ENCODE peak calls at places on chromosomes 16 and 17, in five cellular contexts. Z, R, B, J and N are unnamed samples.

GRCh38 chr17:81939881-81940385 is 2.8 kb upstream of the PYCR1 start:
- DNase-seq in B (no peak), Z (no peak), J (no peak), R (no peak), N (no peak)

GRCh38 chr16:89801800-89802199 is 14.6 kb downstream of the FANCA start:
- DNase-seq in R (no peak), B (no peak), Z (no peak), J (no peak), N (no peak)

GRCh38 chr16:7209598-7209997 is 123.0 kb upstream of the RBFOX1 start:
- DNase-seq in R (no peak), Z (no peak), J (no peak), B (no peak), N (no peak)

GRCh38 chr17:28166478-28166877 is 124.0 kb downstream of the NLK start:
- DNase-seq in B (no peak), R (no peak), Z (no peak), J (no peak), N (no peak)

GRCh38 chr16:68197250-68197649 is 38.7 kb downstream of the ESRP2 start:
- DNase-seq in J (no peak), Z (no peak), R (no peak), B (no peak), N (no peak)

GRCh38 chr16:31535737-31536136 is 8.0 kb downstream of the AHSP start:
- DNase-seq in Z (no peak), B (no peak), J (no peak), R (peak), N (no peak)

GRCh38 chr17:4722678-4723240 is 8.5 kb upstream of the MED11 start:
- DNase-seq in R (no peak), Z (no peak), J (no peak), B (no peak), N (no peak)

GRCh38 chr17:81580481-81580880 is 28.3 kb upstream of the FAAP100 start:
- DNase-seq in R (peak), B (no peak), J (no peak), Z (no peak), N (no peak)

GRCh38 chr17:57599271-57600045 is 145.6 kb downstream of the CCDC182 start:
- DNase-seq in J (no peak), Z (no peak), B (no peak), R (no peak), N (no peak)

GRCh38 chr17:77963441-77963840 is 4.9 kb downstream of the TNRC6C start:
- DNase-seq in Z (no peak), B (no peak), R (peak), J (no peak), N (no peak)

GRCh38 chr16:4410335-4411075 is 5.9 kb downstream of the CORO7 start:
- DNase-seq in B (no peak), R (no peak), J (no peak), Z (no peak), N (peak)

GRCh38 chr16:30458561-30459394 is 13.1 kb upstream of the SEPHS2 start:
- DNase-seq in J (peak), R (no peak), Z (no peak), B (no peak), N (no peak)

GRCh38 chr17:18142417-18142816 is 33.9 kb downstream of the MYO15A start:
- DNase-seq in Z (no peak), J (no peak), B (no peak), R (no peak), N (no peak)

GRCh38 chr17:68057531-68057952 is 22.0 kb downstream of the KPNA2 start:
- DNase-seq in R (no peak), J (no peak), Z (peak), B (no peak), N (no peak)

GRCh38 chr17:75645889-75646625 is 12.8 kb downstream of the SMIM5 start:
- DNase-seq in R (no peak), Z (peak), J (peak), B (no peak), N (no peak)

GRCh38 chr16:27102701-27103575 is 36.2 kb downstream of the C16orf82 start:
- DNase-seq in Z (no peak), R (no peak), B (no peak), J (no peak), N (no peak)

GRCh38 chr16:85491798-85492616 is 121.1 kb upstream of the GSE1 start:
- DNase-seq in Z (peak), R (peak), J (no peak), B (no peak), N (peak)

GRCh38 chr17:62110923-62111484 is 45.9 kb upstream of the MED13 start:
- DNase-seq in B (no peak), J (no peak), R (no peak), Z (no peak), N (no peak)

GRCh38 chr17:45022655-45023339 is 28.6 kb downstream of the DCAKD start:
- DNase-seq in R (no peak), Z (no peak), J (peak), B (no peak), N (no peak)

GRCh38 chr16:85119333-85120005 is 7.2 kb upstream of the CIBAR2 start:
- DNase-seq in B (no peak), Z (no peak), J (no peak), R (no peak), N (no peak)

GRCh38 chr16:29029168-29029994 is 44.5 kb downstream of the LAT start:
- DNase-seq in B (peak), R (peak), J (no peak), Z (no peak), N (no peak)

GRCh38 chr17:6596941-6597340 is 40.6 kb upstream of the PITPNM3 start:
- DNase-seq in B (no peak), J (no peak), Z (no peak), R (no peak), N (no peak)

DNA sequence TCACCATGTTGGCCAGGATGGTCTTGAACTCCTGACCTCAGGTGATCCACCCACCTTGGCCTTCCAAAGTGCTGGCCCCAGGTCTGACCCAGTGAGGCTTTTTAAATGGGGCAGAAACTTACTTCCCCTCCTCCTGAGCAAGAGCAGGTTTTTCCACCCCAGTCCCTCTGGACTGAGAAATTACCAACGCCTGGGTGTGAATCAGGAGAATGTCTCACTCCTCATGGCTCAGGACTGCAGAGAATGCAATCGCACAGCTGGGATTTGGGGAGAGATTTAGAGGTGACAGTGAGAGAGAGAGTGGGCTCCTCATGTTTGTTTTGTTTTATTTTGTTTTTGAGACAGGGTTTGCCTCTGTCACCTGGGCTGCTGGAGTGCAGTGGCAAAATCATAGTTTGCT is 203.6 kb downstream of the RAB11FIP4 start:
- DNase-seq in R (no peak), B (no peak), Z (no peak), J (no peak), N (no peak)
- TF ChIP-seq JUND in R (no peak), B (no peak), Z (no peak), J (no peak), N (no peak)

DNA sequence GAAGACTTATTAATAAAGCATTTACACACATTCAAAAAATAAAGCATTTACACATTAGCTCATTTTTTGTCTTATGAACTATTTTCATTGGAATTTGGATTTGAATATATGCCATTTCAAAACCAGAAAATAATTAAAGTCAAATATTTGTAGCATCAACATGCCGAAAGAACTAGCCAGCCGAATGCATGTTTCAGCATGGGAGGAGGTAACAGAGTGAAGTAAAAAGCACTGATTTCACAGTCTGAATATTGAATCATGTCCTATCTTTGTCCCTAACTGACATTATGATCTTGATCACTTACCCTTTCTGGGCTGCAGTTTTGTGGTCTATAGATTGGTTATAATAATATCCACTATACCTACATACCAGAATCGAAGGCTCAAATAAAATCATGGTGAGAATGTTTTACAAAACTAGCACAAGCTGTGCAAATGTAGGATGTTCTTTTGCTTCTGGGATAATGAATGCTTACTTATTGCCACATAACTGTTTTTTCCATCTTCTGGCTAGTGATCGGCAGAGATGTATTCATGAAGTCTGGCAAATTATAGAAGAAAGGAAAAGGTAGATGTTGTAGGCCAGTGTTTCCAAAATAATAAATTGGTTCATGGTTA is 84.7 kb downstream of the TUBD1 start:
- DNase-seq in R (no peak), B (no peak), J (no peak), Z (no peak), N (no peak)
- TF ChIP-seq JUND in R (no peak), B (no peak), J (no peak), Z (no peak), N (no peak)

DNA sequence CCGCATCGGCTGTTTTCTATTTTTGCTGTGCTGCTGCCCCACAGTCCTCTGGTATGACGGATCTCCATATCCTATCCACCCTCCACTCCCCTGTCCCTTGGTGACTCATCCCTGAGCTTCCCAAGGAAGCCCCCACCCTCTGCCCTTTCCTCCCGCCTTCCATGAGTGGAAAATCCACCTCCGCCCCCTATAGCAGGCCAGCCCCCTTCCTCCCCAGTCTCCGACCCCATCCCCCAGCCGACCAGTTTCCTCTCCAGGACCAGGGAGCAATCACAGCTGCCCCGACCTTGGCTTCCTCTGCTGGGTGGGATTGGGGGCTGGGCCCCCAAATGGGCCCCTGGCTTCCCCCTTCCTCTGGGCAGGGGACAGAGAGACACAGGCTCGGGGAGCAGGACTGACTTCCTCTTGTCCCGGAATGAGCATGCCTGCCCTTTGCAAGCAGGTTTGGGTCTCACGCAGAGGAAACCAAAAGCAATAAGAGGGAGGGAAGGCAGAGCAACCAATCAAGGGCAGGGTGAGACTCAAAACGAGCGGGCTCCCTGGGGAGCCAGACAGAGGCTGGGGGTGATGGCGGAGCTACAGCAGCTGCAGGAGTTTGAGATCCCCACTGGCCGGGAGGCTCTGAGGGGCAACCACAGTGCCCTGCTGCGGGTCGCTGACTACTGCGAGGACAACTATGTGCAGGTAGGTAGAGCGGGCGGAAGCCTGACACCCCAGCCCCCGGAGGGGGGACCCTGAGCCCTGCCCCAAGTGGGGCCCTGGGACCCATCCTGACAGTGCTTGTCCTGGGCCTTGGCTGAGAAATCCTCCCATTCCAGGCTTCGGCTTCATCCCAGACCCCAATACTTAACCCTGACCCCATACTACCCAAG is at the start of the genes ABI3 and GNGT2:
- DNase-seq in R (no peak), Z (no peak), J (peak), B (no peak), N (no peak)
- TF ChIP-seq JUND in R (no peak), Z (no peak), J (no peak), B (no peak), N (no peak)

DNA sequence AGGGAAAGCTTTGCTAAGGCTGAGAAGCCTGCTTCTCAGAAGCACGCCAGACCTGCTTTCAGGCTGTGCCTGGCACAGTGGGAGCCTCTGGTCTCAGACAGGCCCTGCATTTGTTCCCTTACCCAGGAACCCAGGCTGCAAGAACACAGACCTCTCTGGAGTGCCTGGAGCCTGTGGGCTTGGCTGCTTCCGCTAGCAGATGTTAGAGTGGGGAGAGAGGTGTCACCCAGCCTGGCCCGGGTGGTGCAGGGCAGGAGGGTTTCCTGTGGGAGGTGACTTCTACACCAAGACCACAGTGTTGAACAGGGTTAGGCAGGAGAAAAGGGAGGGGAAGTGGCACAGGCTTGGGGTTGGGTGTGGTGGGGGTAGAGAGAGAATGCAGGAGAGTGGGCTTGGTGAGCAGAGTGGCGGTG is 35.8 kb upstream of the ADGRG1 start:
- DNase-seq in Z (no peak), J (no peak), R (no peak), B (no peak), N (no peak)
- TF ChIP-seq JUND in Z (no peak), J (no peak), R (no peak), B (no peak), N (no peak)

GRCh38 chr16:2598133-2598641 is 60.4 kb downstream of the PDPK1 start:
- DNase-seq in R (no peak), Z (no peak), B (no peak), J (no peak), N (no peak)

GRCh38 chr16:2596747-2597559 is 59.1 kb downstream of the PDPK1 start:
- DNase-seq in J (no peak), R (no peak), B (no peak), Z (no peak), N (no peak)

GRCh38 chr16:2592786-2593185 is 55.0 kb downstream of the PDPK1 start:
- DNase-seq in Z (no peak), B (no peak), J (no peak), R (no peak), N (no peak)

GRCh38 chr16:2597560-2597902 is 59.7 kb downstream of the PDPK1 start:
- DNase-seq in B (no peak), J (no peak), R (no peak), Z (no peak), N (no peak)

GRCh38 chr16:2595376-2596200 is 57.8 kb downstream of the PDPK1 start:
- DNase-seq in R (no peak), Z (no peak), B (no peak), J (no peak), N (no peak)
- TF ChIP-seq JUND in R (no peak), Z (no peak), B (no peak), J (no peak), N (no peak)

GRCh38 chr17:66474258-66474657 is 171.8 kb downstream of the PRKCA start:
- DNase-seq in R (no peak), B (no peak), J (no peak), Z (no peak), N (no peak)
- TF ChIP-seq JUND in R (no peak), B (no peak), J (no peak), Z (no peak), N (no peak)

GRCh38 chr17:1005361-1005946 is 8.5 kb downstream of the TIMM22 start:
- DNase-seq in J (no peak), B (no peak), Z (no peak), R (no peak), N (no peak)

GRCh38 chr17:1007310-1008007 is 10.5 kb downstream of the TIMM22 start:
- DNase-seq in B (no peak), R (no peak), Z (no peak), J (no peak), N (no peak)

GRCh38 chr17:1003972-1004768 is 7.2 kb downstream of the TIMM22 start:
- DNase-seq in B (no peak), Z (no peak), R (no peak), J (no peak), N (no peak)

GRCh38 chr17:1004769-1005295 is 7.9 kb downstream of the TIMM22 start:
- DNase-seq in J (no peak), Z (no peak), B (no peak), R (peak), N (no peak)

GRCh38 chr17:1006054-1006453 is 9.1 kb downstream of the TIMM22 start:
- DNase-seq in B (no peak), J (no peak), R (no peak), Z (no peak), N (no peak)
- TF ChIP-seq JUND in B (no peak), J (no peak), R (no peak), Z (no peak), N (no peak)

GRCh38 chr17:35816723-35817122 is 7.4 kb downstream of the TAF15 start:
- DNase-seq in R (no peak), J (no peak), B (no peak), Z (no peak), N (no peak)
- TF ChIP-seq JUND in R (no peak), J (no peak), B (no peak), Z (no peak), N (no peak)

GRCh38 chr16:21950782-21951521 is 2.2 kb upstream of the UQCRC2 start:
- DNase-seq in R (peak), B (no peak), Z (peak), J (no peak), N (no peak)

GRCh38 chr16:21943571-21943970 is 9.6 kb upstream of the UQCRC2 start:
- DNase-seq in R (no peak), Z (no peak), J (no peak), B (no peak), N (no peak)

GRCh38 chr16:21952040-21952792 is 945 bp upstream of the UQCRC2 start:
- DNase-seq in R (peak), Z (peak), B (no peak), J (peak), N (peak)

GRCh38 chr16:21949713-21950260 is 3.4 kb upstream of the UQCRC2 start:
- DNase-seq in Z (no peak), J (no peak), R (no peak), B (no peak), N (no peak)

DNA sequence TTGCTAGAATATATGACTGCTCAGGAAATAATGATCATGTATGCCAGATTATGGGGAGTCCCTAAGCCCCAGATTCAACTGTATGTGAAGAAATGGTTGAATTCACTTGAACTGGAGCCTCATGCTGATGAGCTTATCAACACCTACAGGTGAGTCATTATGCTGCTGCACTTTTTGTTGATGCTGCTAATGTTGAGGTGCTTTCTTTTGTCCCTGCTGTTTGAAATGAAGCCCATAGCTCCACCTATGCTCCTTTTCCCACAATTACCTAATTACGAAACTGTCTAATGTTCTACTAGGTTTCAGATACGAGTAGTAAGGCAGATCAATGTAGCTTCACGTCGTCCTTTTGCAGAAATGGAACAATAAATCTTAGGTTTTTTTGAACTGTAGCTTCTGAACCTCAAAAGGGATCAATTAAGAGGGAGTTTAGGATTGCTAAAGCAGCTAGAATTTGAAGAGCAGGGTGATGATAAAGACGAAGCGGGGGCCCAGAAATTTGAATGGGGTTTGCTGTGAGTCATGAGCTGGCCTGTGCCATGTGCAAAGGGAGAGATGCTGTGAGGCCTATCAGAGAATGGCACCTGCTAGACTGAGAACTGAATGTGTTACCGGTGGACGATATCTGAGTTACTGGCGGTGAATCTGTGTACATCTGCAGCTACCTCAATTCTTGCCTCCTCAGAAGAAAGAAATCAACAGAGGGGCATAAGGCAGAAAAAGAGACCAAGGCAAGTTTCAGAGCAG is 6.1 kb upstream of the UQCRC2 start:
- DNase-seq in R (peak), B (no peak), Z (no peak), J (no peak), N (no peak)
- TF ChIP-seq JUND in R (no peak), B (no peak), Z (no peak), J (no peak), N (no peak)

GRCh38 chr16:66447491-66447890 is 20.4 kb downstream of the BEAN1 start:
- DNase-seq in B (no peak), J (no peak), Z (no peak), R (no peak), N (no peak)
- TF ChIP-seq JUND in B (no peak), J (no peak), Z (no peak), R (no peak), N (no peak)